ENCODE peak calls at places on chromosome 2, in nine cellular contexts. K is lower leg skin, E is HCT116, Y is sigmoid colon, I is IMR-90, Z is A549, S is body of pancreas, C is esophagus squamous epithelium, B is Peyer's patch. D is an unnamed sample.

GRCh38 chr2:43455735-43456642 is 139.8 kb downstream of the THADA start:
- DNase-seq in B (no peak), K (no peak), Z (peak; percentile 54), I (peak; percentile 75), Y (no peak), S (no peak), C (no peak), E (no peak), D (no peak)

GRCh38 chr2:100674671-100675070 is 111.9 kb downstream of the PDCL3 start:
- DNase-seq in I (no peak), C (no peak), B (no peak), K (no peak), Z (no peak), E (no peak), S (no peak), Y (no peak), D (no peak)

GRCh38 chr2:64485302-64485701 is 31.3 kb downstream of the LGALSL start:
- DNase-seq in K (no peak), Z (no peak), C (no peak), E (no peak), I (no peak), B (no peak), S (no peak), Y (no peak), D (peak; percentile 32)

GRCh38 chr2:241541564-241542277 is 16.8 kb upstream of the BOK start:
- DNase-seq in B (no peak), K (no peak), E (no peak), S (no peak), I (no peak), C (no peak), Z (no peak), Y (no peak), D (no peak)

GRCh38 chr2:16168506-16169264 is 228.3 kb downstream of the MYCN start:
- DNase-seq in K (peak; percentile 36), E (no peak), Z (no peak), Y (no peak), B (no peak), S (no peak), I (no peak), C (no peak), D (no peak)

GRCh38 chr2:200077210-200077650 is 121.8 kb downstream of the MAIP1 start:
- DNase-seq in Z (peak; percentile 48), C (no peak), K (no peak), S (no peak), I (peak; percentile 95), B (no peak), E (no peak), Y (no peak), D (no peak)

GRCh38 chr2:163701399-163702195 is 34.2 kb downstream of the FIGN start:
- DNase-seq in C (no peak), S (no peak), E (no peak), I (peak; percentile 6), Y (no peak), B (no peak), K (no peak), Z (no peak), D (no peak)

GRCh38 chr2:157757500-157757899 is 118.6 kb downstream of the ACVR1 start:
- DNase-seq in S (no peak), K (no peak), C (no peak), B (no peak), E (no peak), Y (no peak), I (no peak), Z (no peak), D (no peak)

GRCh38 chr2:150544731-150545130 is 57.3 kb upstream of the RND3 start:
- DNase-seq in Z (no peak), C (no peak), K (no peak), E (no peak), Y (no peak), I (no peak), S (no peak), B (no peak), D (no peak)

GRCh38 chr2:147133273-147133901 is 711.4 kb upstream of the ACVR2A start:
- DNase-seq in K (no peak), C (no peak), E (no peak), Y (no peak), I (no peak), Z (peak; percentile 3), S (no peak), B (no peak), D (no peak)

GRCh38 chr2:1740714-1741584 is 3.4 kb downstream of the PXDN start:
- DNase-seq in C (no peak), E (no peak), K (peak; percentile 75), I (no peak), B (no peak), Z (no peak), Y (peak; percentile 62), S (no peak), D (no peak)

GRCh38 chr2:236863729-236864126 is 222.0 kb upstream of the COPS8 start:
- DNase-seq in E (no peak), C (no peak), B (no peak), Y (peak; percentile 44), Z (no peak), I (no peak), S (no peak), K (peak; percentile 79), D (peak; percentile 75)

GRCh38 chr2:142974288-142975024 is 97.0 kb downstream of the KYNU start:
- DNase-seq in E (no peak), S (no peak), C (no peak), B (no peak), Z (peak; percentile 66), K (no peak), Y (no peak), I (peak; percentile 55), D (no peak)

GRCh38 chr2:82790277-82791021 is 1668.6 kb downstream of the SUCLG1 start:
- DNase-seq in K (no peak), Y (no peak), S (no peak), I (peak; percentile 11), E (no peak), Z (peak; percentile 13), B (no peak), C (no peak), D (no peak)

GRCh38 chr2:63692002-63692606 is 103.3 kb downstream of the MDH1 start:
- DNase-seq in B (no peak), C (no peak), I (peak; percentile 65), Z (peak; percentile 62), K (no peak), E (peak; percentile 31), Y (no peak), S (no peak), D (no peak)

DNA sequence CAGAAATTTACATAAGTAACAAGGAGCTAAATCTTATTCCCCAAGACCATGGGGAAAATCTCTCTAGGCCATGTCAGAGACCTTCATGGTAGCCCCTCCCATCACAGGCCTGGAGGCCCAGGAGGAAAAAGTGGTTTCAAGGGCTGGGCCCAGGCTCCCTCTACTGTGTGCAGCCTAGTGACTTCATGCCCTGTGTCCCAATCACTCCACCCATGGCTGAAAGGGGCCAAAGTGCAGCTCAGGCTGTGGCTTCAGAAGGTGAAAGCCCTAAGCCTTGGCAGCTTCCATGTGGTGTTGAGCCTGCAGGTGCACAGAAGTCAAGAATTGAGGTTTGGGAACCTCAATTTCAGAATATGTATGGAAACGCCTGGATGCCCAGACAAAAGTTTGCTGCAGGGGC is 1612.7 kb upstream of the SLC39A10 start:
- DNase-seq in Y (no peak), Z (no peak), E (no peak), C (no peak), K (peak; percentile 61), I (no peak), B (no peak), S (no peak), D (no peak)
- H3K4me3 ChIP-seq in Y (no peak overlapping the region), Z (no peak overlapping the region), E (no peak overlapping the region), C (no peak overlapping the region), K (no peak overlapping the region), I (no peak overlapping the region), B (no peak overlapping the region), S (no peak overlapping the region), D (no peak overlapping the region)

DNA sequence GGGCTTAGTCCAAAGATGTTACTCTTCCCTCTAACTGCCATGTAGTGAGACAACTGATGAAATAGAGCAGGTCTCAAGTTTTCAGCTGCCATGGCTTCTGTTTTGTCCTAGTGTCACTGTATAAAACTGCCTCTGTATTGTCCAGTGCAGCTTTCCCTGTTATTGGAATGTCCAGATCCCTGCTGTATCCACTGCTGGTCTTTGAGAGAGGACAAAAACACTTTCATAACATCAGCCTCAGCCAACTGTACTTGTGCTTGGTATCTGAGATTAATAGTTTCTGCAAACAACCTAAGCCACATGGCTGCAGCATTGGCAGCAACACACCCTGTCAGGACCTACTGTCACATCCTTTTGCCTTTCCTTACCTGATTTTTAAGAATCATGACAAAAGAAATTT is 480.2 kb downstream of the LPIN1 start:
- DNase-seq in C (no peak), S (no peak), Z (no peak), B (no peak), K (no peak), Y (no peak), I (no peak), E (no peak), D (no peak)
- TF ChIP-seq POLR2A in C (no peak), S (no peak), Z (no peak), B (no peak), K (no peak), Y (no peak), I (no peak), E (no peak), D (no peak)

DNA sequence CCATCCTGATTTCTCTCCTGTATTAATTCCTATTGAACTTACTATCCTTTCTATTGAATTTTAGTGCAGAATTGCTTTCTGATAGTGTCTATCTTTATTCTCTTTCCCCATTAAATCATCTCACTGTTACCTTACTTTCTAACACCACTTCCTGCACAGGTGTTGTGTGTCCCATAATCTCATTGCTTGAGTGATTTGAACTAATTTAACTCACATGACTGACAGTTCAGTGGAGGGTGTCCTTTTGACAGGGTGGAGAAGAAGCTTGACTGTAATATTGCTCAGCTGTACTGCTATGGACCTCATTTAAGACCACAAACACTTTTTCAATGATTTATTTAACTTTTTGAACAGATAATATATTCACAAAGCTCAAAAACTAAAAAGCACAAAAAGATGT is 211.8 kb downstream of the NRXN1 start:
- DNase-seq in K (no peak), C (no peak), Z (no peak), S (no peak), I (no peak), B (no peak), E (no peak), Y (no peak), D (no peak)
- H3K4me3 ChIP-seq in K (no peak overlapping the region), C (no peak overlapping the region), Z (no peak overlapping the region), S (no peak overlapping the region), I (no peak overlapping the region), B (no peak overlapping the region), E (no peak overlapping the region), Y (no peak overlapping the region), D (no peak overlapping the region)

GRCh38 chr2:25982968-25983280 is 627 bp upstream of the KIF3C start:
- DNase-seq in K (no peak), B (no peak), C (no peak), E (no peak), I (no peak), Z (no peak), S (no peak), Y (no peak), D (no peak)

GRCh38 chr2:25981596-25982272 is 563 bp downstream of the KIF3C start:
- DNase-seq in Y (no peak), S (peak; percentile 16), C (no peak), B (no peak), E (no peak), I (no peak), Z (no peak), K (no peak), D (no peak)

GRCh38 chr2:25980951-25981350 is 1.3 kb downstream of the KIF3C start:
- DNase-seq in E (no peak), B (no peak), Z (no peak), I (no peak), Y (no peak), K (no peak), S (no peak), C (no peak), D (no peak)

GRCh38 chr2:25983735-25984134 is 1.4 kb upstream of the KIF3C start:
- DNase-seq in I (no peak), S (no peak), K (no peak), Z (no peak), Y (no peak), E (no peak), C (no peak), B (no peak), D (no peak)

GRCh38 chr2:25982273-25982967 is at the start of gene KIF3C:
- DNase-seq in B (peak; percentile 67), S (peak; percentile 51), I (peak; percentile 42), Y (peak; percentile 86), E (no peak), K (peak; percentile 92), C (no peak), Z (peak; percentile 75), D (no peak)
- TF ChIP-seq POLR2A in B (no peak), S (no peak), I (no peak), Y (no peak), E (no peak), K (no peak), C (peak; percentile 21), Z (no peak), D (no peak)

D was measured in vagina.